ENCODE peak calls at places on chromosomes 1 and 21, in seven cellular contexts. One of them, this sample, is unnamed.

GRCh38 chr1:93976711-93977328 is 67.6 kb upstream of the GCLM start:
- DNase-seq in CD8-positive, alpha-beta T cell: no peak
- DNase-seq in astrocyte: no peak
- DNase-seq in endodermal cell: no peak
- DNase-seq in Panc1: no peak
- DNase-seq in SJSA1: no peak
- DNase-seq in H9: no peak
- DNase-seq in this sample: no peak

GRCh38 chr1:214449371-214449770 is 102.0 kb downstream of the PTPN14 start:
- DNase-seq in CD8-positive, alpha-beta T cell: no peak
- DNase-seq in astrocyte: no peak
- DNase-seq in endodermal cell: no peak
- DNase-seq in Panc1: no peak
- DNase-seq in SJSA1: no peak
- DNase-seq in H9: no peak
- DNase-seq in this sample: no peak

GRCh38 chr1:147892216-147892615 is 10.4 kb upstream of the GJA8 start:
- DNase-seq in CD8-positive, alpha-beta T cell: no peak
- DNase-seq in astrocyte: no peak
- DNase-seq in endodermal cell: peak; percentile 65
- DNase-seq in Panc1: no peak
- DNase-seq in SJSA1: no peak
- DNase-seq in H9: peak; percentile 58
- DNase-seq in this sample: no peak

GRCh38 chr1:159005676-159006075 is 4.0 kb upstream of the IFI16 start:
- DNase-seq in CD8-positive, alpha-beta T cell: no peak
- DNase-seq in astrocyte: peak; percentile 37
- DNase-seq in endodermal cell: peak; percentile 73
- DNase-seq in Panc1: no peak
- DNase-seq in SJSA1: no peak
- DNase-seq in H9: peak; percentile 42
- DNase-seq in this sample: no peak

GRCh38 chr1:168719306-168720111 is 9.5 kb downstream of the DPT start:
- DNase-seq in CD8-positive, alpha-beta T cell: no peak
- DNase-seq in astrocyte: peak; percentile 68
- DNase-seq in endodermal cell: no peak
- DNase-seq in Panc1: peak; percentile 13
- DNase-seq in SJSA1: no peak
- DNase-seq in H9: no peak
- DNase-seq in this sample: no peak

GRCh38 chr1:232271991-232272589 is 357.8 kb downstream of the SIPA1L2 start:
- DNase-seq in CD8-positive, alpha-beta T cell: no peak
- DNase-seq in astrocyte: peak; percentile 35
- DNase-seq in endodermal cell: no peak
- DNase-seq in Panc1: no peak
- DNase-seq in SJSA1: no peak
- DNase-seq in H9: no peak
- DNase-seq in this sample: peak; percentile 15

GRCh38 chr1:118159578-118159977 is 25.4 kb downstream of the SPAG17 start:
- DNase-seq in CD8-positive, alpha-beta T cell: no peak
- DNase-seq in astrocyte: no peak
- DNase-seq in endodermal cell: no peak
- DNase-seq in Panc1: no peak
- DNase-seq in SJSA1: no peak
- DNase-seq in H9: no peak
- DNase-seq in this sample: no peak

GRCh38 chr1:30225336-30225735 is 498.0 kb downstream of the MATN1 start:
- DNase-seq in CD8-positive, alpha-beta T cell: no peak
- DNase-seq in astrocyte: no peak
- DNase-seq in endodermal cell: no peak
- DNase-seq in Panc1: no peak
- DNase-seq in SJSA1: no peak
- DNase-seq in H9: no peak
- DNase-seq in this sample: no peak

GRCh38 chr1:191125950-191126349 is 648.3 kb upstream of the BRINP3 start:
- DNase-seq in CD8-positive, alpha-beta T cell: no peak
- DNase-seq in astrocyte: no peak
- DNase-seq in endodermal cell: no peak
- DNase-seq in Panc1: no peak
- DNase-seq in SJSA1: no peak
- DNase-seq in H9: no peak
- DNase-seq in this sample: no peak

GRCh38 chr1:99728494-99729235 is 37.8 kb downstream of the FRRS1 start:
- DNase-seq in CD8-positive, alpha-beta T cell: no peak
- DNase-seq in astrocyte: no peak
- DNase-seq in endodermal cell: peak; percentile 76
- DNase-seq in Panc1: no peak
- DNase-seq in SJSA1: no peak
- DNase-seq in H9: peak; percentile 39
- DNase-seq in this sample: no peak

GRCh38 chr21:45975017-45975595 is 6.5 kb upstream of the COL6A1 start:
- DNase-seq in CD8-positive, alpha-beta T cell: no peak
- DNase-seq in astrocyte: peak; percentile 45
- DNase-seq in endodermal cell: peak; percentile 85
- DNase-seq in Panc1: no peak
- DNase-seq in SJSA1: peak; percentile 88
- DNase-seq in H9: peak; percentile 69
- DNase-seq in this sample: no peak

GRCh38 chr1:41639332-41639936 is 155.0 kb upstream of the EDN2 start:
- DNase-seq in CD8-positive, alpha-beta T cell: no peak
- DNase-seq in astrocyte: peak; percentile 85
- DNase-seq in endodermal cell: peak; percentile 54
- DNase-seq in Panc1: no peak
- DNase-seq in SJSA1: no peak
- DNase-seq in H9: no peak
- DNase-seq in this sample: no peak

GRCh38 chr1:3270403-3271245 is 183.8 kb upstream of the ARHGEF16 start:
- DNase-seq in CD8-positive, alpha-beta T cell: no peak
- DNase-seq in astrocyte: no peak
- DNase-seq in endodermal cell: no peak
- DNase-seq in Panc1: no peak
- DNase-seq in SJSA1: no peak
- DNase-seq in H9: no peak
- DNase-seq in this sample: no peak

GRCh38 chr1:236209185-236209584 is 66.8 kb downstream of the GPR137B start:
- DNase-seq in CD8-positive, alpha-beta T cell: no peak
- DNase-seq in astrocyte: no peak
- DNase-seq in endodermal cell: no peak
- DNase-seq in Panc1: no peak
- DNase-seq in SJSA1: no peak
- DNase-seq in H9: no peak
- DNase-seq in this sample: no peak

GRCh38 chr1:157269656-157270375 is 131.6 kb upstream of the ETV3 start:
- DNase-seq in CD8-positive, alpha-beta T cell: no peak
- DNase-seq in astrocyte: no peak
- DNase-seq in endodermal cell: peak; percentile 21
- DNase-seq in Panc1: no peak
- DNase-seq in SJSA1: no peak
- DNase-seq in H9: no peak
- DNase-seq in this sample: no peak

GRCh38 chr1:233638513-233638912 is 24.6 kb downstream of the KCNK1 start:
- DNase-seq in CD8-positive, alpha-beta T cell: no peak
- DNase-seq in astrocyte: no peak
- DNase-seq in endodermal cell: no peak
- DNase-seq in Panc1: no peak
- DNase-seq in SJSA1: no peak
- DNase-seq in H9: no peak
- DNase-seq in this sample: no peak

GRCh38 chr1:155026588-155026987 is 7.0 kb downstream of the DCST2 start:
- DNase-seq in CD8-positive, alpha-beta T cell: no peak
- DNase-seq in astrocyte: no peak
- DNase-seq in endodermal cell: no peak
- DNase-seq in Panc1: no peak
- DNase-seq in SJSA1: no peak
- DNase-seq in H9: no peak
- DNase-seq in this sample: no peak

GRCh38 chr1:112265946-112266345 is 130.1 kb upstream of the CTTNBP2NL start:
- DNase-seq in CD8-positive, alpha-beta T cell: no peak
- DNase-seq in astrocyte: no peak
- DNase-seq in endodermal cell: no peak
- DNase-seq in Panc1: no peak
- DNase-seq in SJSA1: no peak
- DNase-seq in H9: no peak
- DNase-seq in this sample: no peak

GRCh38 chr1:5620997-5621396 is 371.2 kb downstream of the NPHP4 start:
- DNase-seq in CD8-positive, alpha-beta T cell: no peak
- DNase-seq in astrocyte: no peak
- DNase-seq in endodermal cell: peak; percentile 87
- DNase-seq in Panc1: no peak
- DNase-seq in SJSA1: no peak
- DNase-seq in H9: peak; percentile 80
- DNase-seq in this sample: no peak

GRCh38 chr1:157377216-157377821 is 175.0 kb downstream of the FCRL5 start:
- DNase-seq in CD8-positive, alpha-beta T cell: no peak
- DNase-seq in astrocyte: no peak
- DNase-seq in endodermal cell: peak; percentile 94
- DNase-seq in Panc1: no peak
- DNase-seq in SJSA1: peak; percentile 68
- DNase-seq in H9: peak; percentile 81
- DNase-seq in this sample: no peak

GRCh38 chr1:93740601-93741031 is 59.0 kb upstream of the BCAR3 start:
- DNase-seq in CD8-positive, alpha-beta T cell: no peak
- DNase-seq in astrocyte: no peak
- DNase-seq in endodermal cell: no peak
- DNase-seq in Panc1: no peak
- DNase-seq in SJSA1: no peak
- DNase-seq in H9: no peak
- DNase-seq in this sample: no peak

GRCh38 chr1:89610457-89610991 is 22.4 kb upstream of the LRRC8C start:
- DNase-seq in CD8-positive, alpha-beta T cell: peak; percentile 82
- DNase-seq in astrocyte: no peak
- DNase-seq in endodermal cell: no peak
- DNase-seq in Panc1: no peak
- DNase-seq in SJSA1: no peak
- DNase-seq in H9: no peak
- DNase-seq in this sample: no peak

GRCh38 chr1:117093870-117094621 is 27.5 kb downstream of the TRIM45 start:
- DNase-seq in CD8-positive, alpha-beta T cell: no peak
- DNase-seq in astrocyte: peak; percentile 96
- DNase-seq in endodermal cell: peak; percentile 55
- DNase-seq in Panc1: no peak
- DNase-seq in SJSA1: peak; percentile 72
- DNase-seq in H9: peak; percentile 35
- DNase-seq in this sample: no peak

GRCh38 chr1:46448109-46448911 is 41.3 kb upstream of the DMBX1 start:
- DNase-seq in CD8-positive, alpha-beta T cell: no peak
- DNase-seq in astrocyte: no peak
- DNase-seq in endodermal cell: peak; percentile 85
- DNase-seq in Panc1: no peak
- DNase-seq in SJSA1: no peak
- DNase-seq in H9: peak; percentile 83
- DNase-seq in this sample: no peak

GRCh38 chr1:46446646-46447498 is 42.8 kb upstream of the DMBX1 start:
- DNase-seq in CD8-positive, alpha-beta T cell: peak; percentile 82
- DNase-seq in astrocyte: peak; percentile 29
- DNase-seq in endodermal cell: peak; percentile 99
- DNase-seq in Panc1: peak; percentile 58
- DNase-seq in SJSA1: peak; percentile 74
- DNase-seq in H9: peak; percentile 95
- DNase-seq in this sample: peak; percentile 10

GRCh38 chr1:46450160-46450517 is 39.5 kb upstream of the DMBX1 start:
- DNase-seq in CD8-positive, alpha-beta T cell: no peak
- DNase-seq in astrocyte: no peak
- DNase-seq in endodermal cell: no peak
- DNase-seq in Panc1: no peak
- DNase-seq in SJSA1: no peak
- DNase-seq in H9: no peak
- DNase-seq in this sample: no peak

GRCh38 chr1:46447499-46448108 is 42.0 kb upstream of the DMBX1 start:
- DNase-seq in CD8-positive, alpha-beta T cell: no peak
- DNase-seq in astrocyte: no peak
- DNase-seq in endodermal cell: no peak
- DNase-seq in Panc1: no peak
- DNase-seq in SJSA1: no peak
- DNase-seq in H9: no peak
- DNase-seq in this sample: no peak

GRCh38 chr1:46449223-46450159 is 40.1 kb upstream of the DMBX1 start:
- DNase-seq in CD8-positive, alpha-beta T cell: no peak
- DNase-seq in astrocyte: no peak
- DNase-seq in endodermal cell: no peak
- DNase-seq in Panc1: no peak
- DNase-seq in SJSA1: no peak
- DNase-seq in H9: no peak
- DNase-seq in this sample: no peak
- H3K27me3 ChIP-seq in CD8-positive, alpha-beta T cell: peaks cover 12% of the 10 kb centered on the region
- H3K27me3 ChIP-seq in astrocyte: peaks cover 63% of the 10 kb centered on the region
- H3K27me3 ChIP-seq in endodermal cell: peaks cover 100% of the 10 kb centered on the region
- H3K27me3 ChIP-seq in Panc1: no peaks in the 10 kb centered on the region
- H3K27me3 ChIP-seq in SJSA1: peaks cover 43% of the 10 kb centered on the region
- H3K27me3 ChIP-seq in H9: peaks cover 48% of the 10 kb centered on the region
- H3K27me3 ChIP-seq in this sample: peaks cover 88% of the 10 kb centered on the region

GRCh38 chr1:25634896-25635295 is 18.3 kb downstream of the MAN1C1 start:
- DNase-seq in CD8-positive, alpha-beta T cell: no peak
- DNase-seq in astrocyte: no peak
- DNase-seq in endodermal cell: no peak
- DNase-seq in Panc1: no peak
- DNase-seq in SJSA1: no peak
- DNase-seq in H9: no peak
- DNase-seq in this sample: no peak
- H3K27me3 ChIP-seq in CD8-positive, alpha-beta T cell: no peaks in the 10 kb centered on the region
- H3K27me3 ChIP-seq in astrocyte: peaks cover 3% of the 10 kb centered on the region
- H3K27me3 ChIP-seq in endodermal cell: no peaks in the 10 kb centered on the region
- H3K27me3 ChIP-seq in Panc1: peaks cover 11% of the 10 kb centered on the region
- H3K27me3 ChIP-seq in SJSA1: peaks cover 9% of the 10 kb centered on the region
- H3K27me3 ChIP-seq in H9: no peaks in the 10 kb centered on the region
- H3K27me3 ChIP-seq in this sample: peaks cover 9% of the 10 kb centered on the region

GRCh38 chr1:167305059-167305704 is 84.5 kb downstream of the POU2F1 start:
- DNase-seq in CD8-positive, alpha-beta T cell: no peak
- DNase-seq in astrocyte: no peak
- DNase-seq in endodermal cell: no peak
- DNase-seq in Panc1: no peak
- DNase-seq in SJSA1: no peak
- DNase-seq in H9: no peak
- DNase-seq in this sample: no peak
- H3K27me3 ChIP-seq in CD8-positive, alpha-beta T cell: no peaks in the 10 kb centered on the region
- H3K27me3 ChIP-seq in astrocyte: no peaks in the 10 kb centered on the region
- H3K27me3 ChIP-seq in endodermal cell: no peaks in the 10 kb centered on the region
- H3K27me3 ChIP-seq in Panc1: no peaks in the 10 kb centered on the region
- H3K27me3 ChIP-seq in SJSA1: no peaks in the 10 kb centered on the region
- H3K27me3 ChIP-seq in H9: no peaks in the 10 kb centered on the region
- H3K27me3 ChIP-seq in this sample: no peaks in the 10 kb centered on the region

GRCh38 chr1:22363403-22364325 is 88.0 kb upstream of the ZBTB40 start:
- DNase-seq in CD8-positive, alpha-beta T cell: no peak
- DNase-seq in astrocyte: no peak
- DNase-seq in endodermal cell: no peak
- DNase-seq in Panc1: no peak
- DNase-seq in SJSA1: no peak
- DNase-seq in H9: no peak
- DNase-seq in this sample: no peak
- H3K27me3 ChIP-seq in CD8-positive, alpha-beta T cell: peaks cover 3% of the 10 kb centered on the region
- H3K27me3 ChIP-seq in astrocyte: peaks cover 22% of the 10 kb centered on the region
- H3K27me3 ChIP-seq in endodermal cell: no peaks in the 10 kb centered on the region
- H3K27me3 ChIP-seq in Panc1: peaks cover 23% of the 10 kb centered on the region
- H3K27me3 ChIP-seq in SJSA1: peaks cover 22% of the 10 kb centered on the region
- H3K27me3 ChIP-seq in H9: no peaks in the 10 kb centered on the region
- H3K27me3 ChIP-seq in this sample: peaks cover 23% of the 10 kb centered on the region

GRCh38 chr1:245316791-245317190 is 162.0 kb downstream of the KIF26B start:
- DNase-seq in CD8-positive, alpha-beta T cell: no peak
- DNase-seq in astrocyte: no peak
- DNase-seq in endodermal cell: no peak
- DNase-seq in Panc1: no peak
- DNase-seq in SJSA1: no peak
- DNase-seq in H9: no peak
- DNase-seq in this sample: no peak
- H3K27me3 ChIP-seq in CD8-positive, alpha-beta T cell: no peaks in the 10 kb centered on the region
- H3K27me3 ChIP-seq in astrocyte: no peaks in the 10 kb centered on the region
- H3K27me3 ChIP-seq in endodermal cell: no peaks in the 10 kb centered on the region
- H3K27me3 ChIP-seq in Panc1: peaks cover 2% of the 10 kb centered on the region
- H3K27me3 ChIP-seq in SJSA1: no peaks in the 10 kb centered on the region
- H3K27me3 ChIP-seq in H9: no peaks in the 10 kb centered on the region
- H3K27me3 ChIP-seq in this sample: no peaks in the 10 kb centered on the region